ENCODE peak calls at places on chromosomes 13 and 19, in six cellular contexts. One of them, this sample, is unnamed.

GRCh38 chr19:39263912-39264305 is 4.3 kb upstream of the IFNL2 start:
- DNase-seq in ovary: no peak
- DNase-seq in H1: no peak
- DNase-seq in stomach: no peak
- DNase-seq in SK-N-SH: no peak
- DNase-seq in upper lobe of left lung: peak; percentile 64
- DNase-seq in this sample: no peak

GRCh38 chr13:39394811-39395685 is 207.9 kb downstream of the LHFPL6 start:
- DNase-seq in upper lobe of left lung: no peak
- DNase-seq in ovary: no peak
- DNase-seq in SK-N-SH: peak; percentile 18
- DNase-seq in H1: no peak
- DNase-seq in stomach: no peak
- DNase-seq in this sample: no peak

GRCh38 chr13:110015253-110015652 is 228.9 kb upstream of the IRS2 start:
- DNase-seq in H1: no peak
- DNase-seq in ovary: no peak
- DNase-seq in upper lobe of left lung: no peak
- DNase-seq in SK-N-SH: no peak
- DNase-seq in stomach: peak; percentile 71
- DNase-seq in this sample: no peak

GRCh38 chr19:55472463-55472862 is 4.0 kb upstream of the ZNF628 start:
- DNase-seq in H1: no peak
- DNase-seq in SK-N-SH: no peak
- DNase-seq in ovary: no peak
- DNase-seq in stomach: no peak
- DNase-seq in upper lobe of left lung: peak; percentile 60
- DNase-seq in this sample: no peak

GRCh38 chr13:107838592-107839161 is 376.7 kb downstream of the LIG4 start:
- DNase-seq in upper lobe of left lung: no peak
- DNase-seq in ovary: no peak
- DNase-seq in stomach: no peak
- DNase-seq in H1: no peak
- DNase-seq in SK-N-SH: no peak
- DNase-seq in this sample: no peak

GRCh38 chr13:46654956-46655726 is 102.2 kb downstream of the LRCH1 start:
- DNase-seq in H1: no peak
- DNase-seq in upper lobe of left lung: no peak
- DNase-seq in stomach: no peak
- DNase-seq in SK-N-SH: no peak
- DNase-seq in ovary: no peak
- DNase-seq in this sample: no peak

GRCh38 chr13:97342136-97342535 is 91.8 kb upstream of the RAP2A start:
- DNase-seq in stomach: no peak
- DNase-seq in ovary: no peak
- DNase-seq in upper lobe of left lung: no peak
- DNase-seq in SK-N-SH: no peak
- DNase-seq in H1: no peak
- DNase-seq in this sample: no peak

GRCh38 chr13:25922373-25922772 is 129.4 kb downstream of the SHISA2 start:
- DNase-seq in ovary: no peak
- DNase-seq in stomach: no peak
- DNase-seq in upper lobe of left lung: no peak
- DNase-seq in H1: no peak
- DNase-seq in SK-N-SH: no peak
- DNase-seq in this sample: no peak

GRCh38 chr13:48234652-48235099 is 1.7 kb downstream of the ITM2B start:
- DNase-seq in H1: no peak
- DNase-seq in stomach: no peak
- DNase-seq in ovary: no peak
- DNase-seq in upper lobe of left lung: no peak
- DNase-seq in SK-N-SH: no peak
- DNase-seq in this sample: no peak

GRCh38 chr19:28544451-28545261 is 668.3 kb downstream of the UQCRFS1 start:
- DNase-seq in H1: no peak
- DNase-seq in stomach: no peak
- DNase-seq in ovary: no peak
- DNase-seq in upper lobe of left lung: no peak
- DNase-seq in SK-N-SH: no peak
- DNase-seq in this sample: no peak

GRCh38 chr19:14565298-14565679 is 6.6 kb downstream of the NDUFB7 start:
- DNase-seq in H1: no peak
- DNase-seq in stomach: no peak
- DNase-seq in upper lobe of left lung: peak; percentile 76
- DNase-seq in ovary: no peak
- DNase-seq in SK-N-SH: peak; percentile 15
- DNase-seq in this sample: no peak

GRCh38 chr13:51015973-51016372 is 95.1 kb downstream of the C13orf42 start:
- DNase-seq in stomach: no peak
- DNase-seq in SK-N-SH: no peak
- DNase-seq in H1: no peak
- DNase-seq in upper lobe of left lung: no peak
- DNase-seq in ovary: no peak
- DNase-seq in this sample: no peak

GRCh38 chr19:8463343-8463742 is 18.6 kb downstream of the HNRNPM start:
- DNase-seq in upper lobe of left lung: no peak
- DNase-seq in stomach: no peak
- DNase-seq in H1: no peak
- DNase-seq in ovary: no peak
- DNase-seq in SK-N-SH: no peak
- DNase-seq in this sample: no peak

GRCh38 chr13:18991054-18991453 is 190.6 kb downstream of the TUBA3C start:
- DNase-seq in H1: no peak
- DNase-seq in stomach: no peak
- DNase-seq in upper lobe of left lung: no peak
- DNase-seq in SK-N-SH: no peak
- DNase-seq in ovary: no peak
- DNase-seq in this sample: no peak

GRCh38 chr19:640606-641170 is 1.0 kb downstream of the FGF22 start:
- DNase-seq in upper lobe of left lung: peak; percentile 82
- DNase-seq in H1: no peak
- DNase-seq in SK-N-SH: no peak
- DNase-seq in ovary: no peak
- DNase-seq in stomach: no peak
- DNase-seq in this sample: no peak
- H3K4me1 ChIP-seq in upper lobe of left lung: peaks cover 12% of the 10 kb centered on the region
- H3K4me1 ChIP-seq in H1: no peaks in the 10 kb centered on the region
- H3K4me1 ChIP-seq in SK-N-SH: peaks cover 8% of the 10 kb centered on the region
- H3K4me1 ChIP-seq in ovary: peaks cover 12% of the 10 kb centered on the region
- H3K4me1 ChIP-seq in stomach: peaks cover 16% of the 10 kb centered on the region
- H3K4me1 ChIP-seq in this sample: peaks cover 15% of the 10 kb centered on the region

GRCh38 chr13:98585398-98585754 is 8.5 kb upstream of the STK24 start:
- DNase-seq in SK-N-SH: no peak
- DNase-seq in upper lobe of left lung: peak; percentile 43
- DNase-seq in stomach: no peak
- DNase-seq in ovary: no peak
- DNase-seq in H1: no peak
- DNase-seq in this sample: no peak

GRCh38 chr13:98586400-98587144 is 9.7 kb upstream of the STK24 start:
- DNase-seq in SK-N-SH: peak; percentile 47
- DNase-seq in upper lobe of left lung: no peak
- DNase-seq in ovary: no peak
- DNase-seq in H1: no peak
- DNase-seq in stomach: no peak
- DNase-seq in this sample: no peak

GRCh38 chr13:98585946-98586345 is 9.0 kb upstream of the STK24 start:
- DNase-seq in stomach: no peak
- DNase-seq in ovary: no peak
- DNase-seq in upper lobe of left lung: no peak
- DNase-seq in H1: no peak
- DNase-seq in SK-N-SH: no peak
- DNase-seq in this sample: no peak

GRCh38 chr13:98582947-98583346 is 6.0 kb upstream of the STK24 start:
- DNase-seq in upper lobe of left lung: no peak
- DNase-seq in ovary: no peak
- DNase-seq in H1: no peak
- DNase-seq in SK-N-SH: no peak
- DNase-seq in stomach: no peak
- DNase-seq in this sample: no peak

DNA sequence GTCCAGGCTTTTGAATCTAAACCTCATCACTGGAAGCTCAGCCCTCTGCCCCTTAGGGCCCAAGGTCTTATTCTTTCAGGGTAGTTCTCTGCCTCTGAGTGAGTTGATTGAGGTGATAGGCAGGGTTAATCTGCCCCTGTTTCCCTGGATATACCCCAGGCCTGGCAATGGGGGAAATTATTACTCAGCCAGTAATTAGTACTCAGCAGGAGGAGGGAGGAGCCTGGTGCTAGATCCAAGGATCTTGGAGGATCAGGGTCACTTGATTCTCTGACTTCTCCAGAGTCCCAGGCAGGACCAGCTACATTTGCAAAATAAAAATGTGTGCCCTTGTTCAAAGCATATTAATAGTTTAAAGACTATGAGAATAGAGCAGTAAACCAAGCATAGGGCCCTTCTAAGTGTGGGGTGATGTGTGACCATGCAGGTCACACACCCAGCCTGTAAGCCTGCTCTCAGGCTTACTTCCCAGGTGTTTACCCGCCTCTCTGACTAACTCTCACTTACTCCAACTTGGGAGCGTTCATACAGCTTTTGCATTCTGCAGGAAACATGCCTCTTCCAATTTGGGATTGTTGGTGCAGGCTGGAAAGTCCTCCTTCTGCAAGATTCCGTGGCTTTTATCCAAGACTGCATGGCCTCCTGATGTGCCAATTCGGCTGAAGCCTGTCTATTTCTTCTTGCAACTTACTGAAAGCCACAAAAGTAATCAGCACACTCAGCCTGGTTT is 7.9 kb upstream of the STK24 start:
- DNase-seq in H1: no peak
- DNase-seq in ovary: no peak
- DNase-seq in stomach: no peak
- DNase-seq in SK-N-SH: no peak
- DNase-seq in upper lobe of left lung: no peak
- DNase-seq in this sample: no peak
- TF ChIP-seq EP300 in H1: no peak
- TF ChIP-seq EP300 in ovary: no peak
- TF ChIP-seq EP300 in stomach: no peak
- TF ChIP-seq EP300 in SK-N-SH: no peak
- TF ChIP-seq EP300 in upper lobe of left lung: no peak
- TF ChIP-seq EP300 in this sample: no peak

GRCh38 chr19:5955638-5955935 is 22.4 kb downstream of the RANBP3 start:
- DNase-seq in stomach: no peak
- DNase-seq in H1: no peak
- DNase-seq in ovary: no peak
- DNase-seq in upper lobe of left lung: no peak
- DNase-seq in SK-N-SH: no peak
- DNase-seq in this sample: no peak

GRCh38 chr19:5952193-5953033 is 25.5 kb downstream of the RANBP3 start:
- DNase-seq in upper lobe of left lung: no peak
- DNase-seq in H1: no peak
- DNase-seq in ovary: no peak
- DNase-seq in SK-N-SH: peak; percentile 53
- DNase-seq in stomach: no peak
- DNase-seq in this sample: peak; percentile 67

GRCh38 chr19:5953034-5953589 is 24.8 kb downstream of the RANBP3 start:
- DNase-seq in H1: no peak
- DNase-seq in SK-N-SH: no peak
- DNase-seq in ovary: no peak
- DNase-seq in upper lobe of left lung: no peak
- DNase-seq in stomach: no peak
- DNase-seq in this sample: peak; percentile 22

GRCh38 chr19:5953680-5954213 is 24.2 kb downstream of the RANBP3 start:
- DNase-seq in SK-N-SH: no peak
- DNase-seq in ovary: no peak
- DNase-seq in stomach: no peak
- DNase-seq in H1: no peak
- DNase-seq in upper lobe of left lung: no peak
- DNase-seq in this sample: peak; percentile 40

DNA sequence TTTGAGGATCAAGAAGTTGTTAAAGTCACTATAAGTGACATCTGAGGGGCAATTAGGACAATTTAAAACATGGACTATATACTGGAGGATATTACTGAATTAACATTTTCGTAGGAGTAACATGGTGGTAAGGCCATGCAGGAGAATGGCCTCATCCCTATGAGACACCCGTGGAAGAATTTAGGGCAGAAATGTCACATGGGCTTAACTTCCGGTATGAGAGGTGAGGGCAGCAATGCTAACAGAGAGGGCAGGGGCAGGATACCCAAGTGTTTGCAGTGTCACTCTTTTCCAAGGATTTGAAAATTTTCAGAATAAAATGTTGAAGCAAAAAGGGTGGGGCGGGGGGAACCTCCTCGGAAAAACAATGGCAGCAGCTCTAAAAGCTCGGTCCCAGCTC is 23.6 kb downstream of the RANBP3 start:
- DNase-seq in stomach: no peak
- DNase-seq in ovary: no peak
- DNase-seq in upper lobe of left lung: no peak
- DNase-seq in H1: no peak
- DNase-seq in SK-N-SH: no peak
- DNase-seq in this sample: no peak
- H3K4me3 ChIP-seq in stomach: no peak overlapping the region
- H3K4me3 ChIP-seq in ovary: no peak overlapping the region
- H3K4me3 ChIP-seq in upper lobe of left lung: no peak overlapping the region
- H3K4me3 ChIP-seq in H1: no peak overlapping the region
- H3K4me3 ChIP-seq in SK-N-SH: no peak overlapping the region
- H3K4me3 ChIP-seq in this sample: no peak overlapping the region

DNA sequence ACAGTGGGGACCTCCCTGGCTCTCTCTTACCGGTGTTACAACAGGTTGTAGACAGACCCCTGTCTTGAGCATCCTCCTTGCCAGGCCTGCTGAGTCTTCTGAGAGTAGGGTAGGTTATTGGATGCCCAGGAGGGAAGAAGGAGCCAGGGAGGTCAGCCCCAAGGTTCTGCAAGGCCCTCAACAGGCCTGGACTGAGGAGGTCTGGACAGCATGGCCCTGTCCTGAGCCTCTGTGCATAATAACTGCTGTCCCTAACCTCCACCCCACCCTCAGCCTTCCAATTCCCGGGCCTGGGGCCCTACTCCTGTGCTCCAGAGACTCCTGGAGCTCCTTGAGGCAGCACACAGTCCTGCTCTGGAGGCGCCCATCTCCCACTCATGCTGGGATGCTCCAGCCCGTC is 336 bp downstream of the CD22 start:
- DNase-seq in H1: no peak
- DNase-seq in upper lobe of left lung: no peak
- DNase-seq in ovary: no peak
- DNase-seq in stomach: no peak
- DNase-seq in SK-N-SH: no peak
- DNase-seq in this sample: no peak
- H3K4me1 ChIP-seq in H1: no peaks in the 10 kb centered on the region
- H3K4me1 ChIP-seq in upper lobe of left lung: no peaks in the 10 kb centered on the region
- H3K4me1 ChIP-seq in ovary: no peaks in the 10 kb centered on the region
- H3K4me1 ChIP-seq in stomach: no peaks in the 10 kb centered on the region
- H3K4me1 ChIP-seq in SK-N-SH: no peaks in the 10 kb centered on the region
- H3K4me1 ChIP-seq in this sample: no peaks in the 10 kb centered on the region